ENCODE peak calls at places on chromosome X, in five cellular contexts. One of them, this sample, is unnamed.

GRCh38 chrX:118534716-118535493 is 39.3 kb downstream of the DOCK11 start:
- DNase-seq in effector CD4-positive, alpha-beta T cell: no peak
- DNase-seq in neural crest cell: no peak
- DNase-seq in NCI-H1930: no peak
- DNase-seq in amygdala: no peak
- DNase-seq in this sample: no peak

GRCh38 chrX:69060631-69061408 is 104.4 kb downstream of the PJA1 start:
- DNase-seq in effector CD4-positive, alpha-beta T cell: no peak
- DNase-seq in neural crest cell: peak
- DNase-seq in NCI-H1930: no peak
- DNase-seq in amygdala: no peak
- DNase-seq in this sample: no peak

GRCh38 chrX:141220342-141221008 is 21.8 kb downstream of the SPANXC start:
- DNase-seq in effector CD4-positive, alpha-beta T cell: no peak
- DNase-seq in neural crest cell: no peak
- DNase-seq in NCI-H1930: no peak
- DNase-seq in amygdala: no peak
- DNase-seq in this sample: no peak

GRCh38 chrX:102959471-102959870 is 22.4 kb downstream of the RAB40AL start:
- DNase-seq in effector CD4-positive, alpha-beta T cell: no peak
- DNase-seq in neural crest cell: no peak
- DNase-seq in NCI-H1930: no peak
- DNase-seq in amygdala: no peak
- DNase-seq in this sample: no peak

GRCh38 chrX:111353810-111354209 is 58.2 kb downstream of the DCX start:
- DNase-seq in effector CD4-positive, alpha-beta T cell: no peak
- DNase-seq in neural crest cell: no peak
- DNase-seq in NCI-H1930: no peak
- DNase-seq in amygdala: no peak
- DNase-seq in this sample: no peak

GRCh38 chrX:101415180-101416130 is 7.4 kb downstream of the HNRNPH2 start:
- DNase-seq in effector CD4-positive, alpha-beta T cell: peak
- DNase-seq in neural crest cell: peak
- DNase-seq in NCI-H1930: peak
- DNase-seq in amygdala: peak
- DNase-seq in this sample: peak

GRCh38 chrX:134013092-134013497 is 27.7 kb upstream of the GPC3 start:
- DNase-seq in effector CD4-positive, alpha-beta T cell: no peak
- DNase-seq in neural crest cell: no peak
- DNase-seq in NCI-H1930: no peak
- DNase-seq in amygdala: no peak
- DNase-seq in this sample: no peak

GRCh38 chrX:46208225-46208854 is 336.9 kb downstream of the ZNF674 start:
- DNase-seq in effector CD4-positive, alpha-beta T cell: no peak
- DNase-seq in neural crest cell: no peak
- DNase-seq in NCI-H1930: no peak
- DNase-seq in amygdala: no peak
- DNase-seq in this sample: no peak

GRCh38 chrX:129641941-129642340 is 12.8 kb downstream of the APLN start:
- DNase-seq in effector CD4-positive, alpha-beta T cell: no peak
- DNase-seq in neural crest cell: no peak
- DNase-seq in NCI-H1930: no peak
- DNase-seq in amygdala: no peak
- DNase-seq in this sample: no peak

GRCh38 chrX:131595120-131595519 is 51.2 kb downstream of the OR13H1 start:
- DNase-seq in effector CD4-positive, alpha-beta T cell: no peak
- DNase-seq in neural crest cell: no peak
- DNase-seq in NCI-H1930: no peak
- DNase-seq in amygdala: no peak
- DNase-seq in this sample: no peak

GRCh38 chrX:109997786-109998452 is 5.0 kb upstream of the TMEM164 start:
- DNase-seq in effector CD4-positive, alpha-beta T cell: no peak
- DNase-seq in neural crest cell: no peak
- DNase-seq in NCI-H1930: no peak
- DNase-seq in amygdala: no peak
- DNase-seq in this sample: no peak

GRCh38 chrX:22325091-22325490 is 52.4 kb downstream of the CBLL2 start:
- DNase-seq in effector CD4-positive, alpha-beta T cell: no peak
- DNase-seq in neural crest cell: no peak
- DNase-seq in NCI-H1930: no peak
- DNase-seq in amygdala: no peak
- DNase-seq in this sample: no peak

GRCh38 chrX:13891367-13892146 is 74.7 kb upstream of the GPM6B start:
- DNase-seq in effector CD4-positive, alpha-beta T cell: no peak
- DNase-seq in neural crest cell: no peak
- DNase-seq in NCI-H1930: no peak
- DNase-seq in amygdala: peak
- DNase-seq in this sample: no peak

GRCh38 chrX:71637253-71637618 is 18.9 kb upstream of the CXCR3 start:
- DNase-seq in effector CD4-positive, alpha-beta T cell: no peak
- DNase-seq in neural crest cell: no peak
- DNase-seq in NCI-H1930: no peak
- DNase-seq in amygdala: no peak
- DNase-seq in this sample: no peak

GRCh38 chrX:111041018-111041462 is 55.0 kb upstream of the PAK3 start:
- DNase-seq in effector CD4-positive, alpha-beta T cell: no peak
- DNase-seq in neural crest cell: no peak
- DNase-seq in NCI-H1930: no peak
- DNase-seq in amygdala: peak
- DNase-seq in this sample: no peak

GRCh38 chrX:103175944-103176753 is 38.8 kb upstream of the BEX4 start:
- DNase-seq in effector CD4-positive, alpha-beta T cell: peak
- DNase-seq in neural crest cell: peak
- DNase-seq in NCI-H1930: peak
- DNase-seq in amygdala: peak
- DNase-seq in this sample: peak

GRCh38 chrX:15751160-15751819 is 13.2 kb downstream of the CA5B start:
- DNase-seq in effector CD4-positive, alpha-beta T cell: peak
- DNase-seq in neural crest cell: no peak
- DNase-seq in NCI-H1930: no peak
- DNase-seq in amygdala: no peak
- DNase-seq in this sample: no peak

GRCh38 chrX:14697453-14697852 is 168.1 kb downstream of the GLRA2 start:
- DNase-seq in effector CD4-positive, alpha-beta T cell: no peak
- DNase-seq in neural crest cell: peak
- DNase-seq in NCI-H1930: peak
- DNase-seq in amygdala: no peak
- DNase-seq in this sample: peak

GRCh38 chrX:17377795-17378194 is 2.8 kb downstream of the NHS start:
- DNase-seq in effector CD4-positive, alpha-beta T cell: no peak
- DNase-seq in neural crest cell: no peak
- DNase-seq in NCI-H1930: no peak
- DNase-seq in amygdala: no peak
- DNase-seq in this sample: no peak

GRCh38 chrX:53160297-53160983 is 64.6 kb downstream of the KDM5C start:
- DNase-seq in effector CD4-positive, alpha-beta T cell: no peak
- DNase-seq in neural crest cell: no peak
- DNase-seq in NCI-H1930: no peak
- DNase-seq in amygdala: no peak
- DNase-seq in this sample: no peak

GRCh38 chrX:8971116-8971515 is 62.8 kb downstream of the FAM9B start:
- DNase-seq in effector CD4-positive, alpha-beta T cell: no peak
- DNase-seq in neural crest cell: no peak
- DNase-seq in NCI-H1930: no peak
- DNase-seq in amygdala: no peak
- DNase-seq in this sample: no peak